ENCODE peak calls at places on chromosomes 13 and 19, in ten cellular contexts. One of them, this sample, is unnamed.

GRCh38 chr19:3672993-3673392 is 27.3 kb downstream of the PIP5K1C start:
- DNase-seq in naive thymus-derived CD4-positive, alpha-beta T cell: no peak
- DNase-seq in heart right ventricle: no peak
- DNase-seq in right cardiac atrium: no peak
- DNase-seq in left colon: no peak
- DNase-seq in tibial nerve: no peak
- DNase-seq in left cardiac atrium: no peak
- DNase-seq in fibroblast of villous mesenchyme: no peak
- DNase-seq in AG09319: no peak
- DNase-seq in AG09309: no peak
- DNase-seq in this sample: no peak

GRCh38 chr13:76326343-76326742 is 559.9 kb downstream of the KCTD12 start:
- DNase-seq in naive thymus-derived CD4-positive, alpha-beta T cell: no peak
- DNase-seq in heart right ventricle: no peak
- DNase-seq in right cardiac atrium: no peak
- DNase-seq in left colon: no peak
- DNase-seq in tibial nerve: no peak
- DNase-seq in left cardiac atrium: no peak
- DNase-seq in fibroblast of villous mesenchyme: no peak
- DNase-seq in AG09319: no peak
- DNase-seq in AG09309: no peak
- DNase-seq in this sample: no peak

GRCh38 chr19:18478545-18479311 is 40.8 kb upstream of the ISYNA1 start:
- DNase-seq in naive thymus-derived CD4-positive, alpha-beta T cell: no peak
- DNase-seq in heart right ventricle: peak
- DNase-seq in right cardiac atrium: peak
- DNase-seq in left colon: peak
- DNase-seq in tibial nerve: peak
- DNase-seq in left cardiac atrium: peak
- DNase-seq in fibroblast of villous mesenchyme: peak
- DNase-seq in AG09319: peak
- DNase-seq in AG09309: peak
- DNase-seq in this sample: peak

GRCh38 chr13:109734002-109734785 is 52.2 kb downstream of the IRS2 start:
- DNase-seq in naive thymus-derived CD4-positive, alpha-beta T cell: no peak
- DNase-seq in heart right ventricle: no peak
- DNase-seq in right cardiac atrium: no peak
- DNase-seq in left colon: no peak
- DNase-seq in tibial nerve: no peak
- DNase-seq in left cardiac atrium: no peak
- DNase-seq in fibroblast of villous mesenchyme: no peak
- DNase-seq in AG09319: no peak
- DNase-seq in AG09309: no peak
- DNase-seq in this sample: no peak

GRCh38 chr19:38210458-38210987 is 13.5 kb downstream of the DPF1 start:
- DNase-seq in naive thymus-derived CD4-positive, alpha-beta T cell: no peak
- DNase-seq in heart right ventricle: peak
- DNase-seq in right cardiac atrium: peak
- DNase-seq in left colon: no peak
- DNase-seq in tibial nerve: no peak
- DNase-seq in left cardiac atrium: peak
- DNase-seq in fibroblast of villous mesenchyme: peak
- DNase-seq in AG09319: no peak
- DNase-seq in AG09309: no peak
- DNase-seq in this sample: no peak

GRCh38 chr19:44813331-44814131 is 4.6 kb downstream of the BCAM start:
- DNase-seq in naive thymus-derived CD4-positive, alpha-beta T cell: no peak
- DNase-seq in heart right ventricle: no peak
- DNase-seq in right cardiac atrium: no peak
- DNase-seq in left colon: no peak
- DNase-seq in tibial nerve: no peak
- DNase-seq in left cardiac atrium: no peak
- DNase-seq in fibroblast of villous mesenchyme: no peak
- DNase-seq in AG09319: no peak
- DNase-seq in AG09309: no peak
- DNase-seq in this sample: no peak

GRCh38 chr13:43397110-43397509 is 373.7 kb downstream of the DNAJC15 start:
- DNase-seq in naive thymus-derived CD4-positive, alpha-beta T cell: no peak
- DNase-seq in heart right ventricle: no peak
- DNase-seq in right cardiac atrium: no peak
- DNase-seq in left colon: no peak
- DNase-seq in tibial nerve: no peak
- DNase-seq in left cardiac atrium: no peak
- DNase-seq in fibroblast of villous mesenchyme: no peak
- DNase-seq in AG09319: no peak
- DNase-seq in AG09309: no peak
- DNase-seq in this sample: no peak

GRCh38 chr13:80551650-80552497 is 210.9 kb upstream of the SPRY2 start:
- DNase-seq in naive thymus-derived CD4-positive, alpha-beta T cell: no peak
- DNase-seq in heart right ventricle: no peak
- DNase-seq in right cardiac atrium: no peak
- DNase-seq in left colon: no peak
- DNase-seq in tibial nerve: no peak
- DNase-seq in left cardiac atrium: no peak
- DNase-seq in fibroblast of villous mesenchyme: no peak
- DNase-seq in AG09319: no peak
- DNase-seq in AG09309: no peak
- DNase-seq in this sample: no peak

GRCh38 chr19:56836059-56836458 is 4.5 kb downstream of the PEG3 start:
- DNase-seq in naive thymus-derived CD4-positive, alpha-beta T cell: no peak
- DNase-seq in heart right ventricle: no peak
- DNase-seq in right cardiac atrium: no peak
- DNase-seq in left colon: no peak
- DNase-seq in tibial nerve: no peak
- DNase-seq in left cardiac atrium: no peak
- DNase-seq in fibroblast of villous mesenchyme: no peak
- DNase-seq in AG09319: no peak
- DNase-seq in AG09309: no peak
- DNase-seq in this sample: no peak

GRCh38 chr19:2549701-2550191 is 73.8 kb downstream of the GADD45B start:
- DNase-seq in naive thymus-derived CD4-positive, alpha-beta T cell: no peak
- DNase-seq in heart right ventricle: peak
- DNase-seq in right cardiac atrium: peak
- DNase-seq in left colon: peak
- DNase-seq in tibial nerve: peak
- DNase-seq in left cardiac atrium: peak
- DNase-seq in fibroblast of villous mesenchyme: peak
- DNase-seq in AG09319: peak
- DNase-seq in AG09309: peak
- DNase-seq in this sample: no peak

GRCh38 chr13:112730157-112730671 is 40.4 kb downstream of the ATP11A start:
- DNase-seq in naive thymus-derived CD4-positive, alpha-beta T cell: no peak
- DNase-seq in heart right ventricle: no peak
- DNase-seq in right cardiac atrium: peak
- DNase-seq in left colon: no peak
- DNase-seq in tibial nerve: no peak
- DNase-seq in left cardiac atrium: peak
- DNase-seq in fibroblast of villous mesenchyme: peak
- DNase-seq in AG09319: no peak
- DNase-seq in AG09309: no peak
- DNase-seq in this sample: no peak

GRCh38 chr19:58584498-58585441 is 11.6 kb upstream of the MZF1 start:
- DNase-seq in naive thymus-derived CD4-positive, alpha-beta T cell: no peak
- DNase-seq in heart right ventricle: no peak
- DNase-seq in right cardiac atrium: no peak
- DNase-seq in left colon: no peak
- DNase-seq in tibial nerve: no peak
- DNase-seq in left cardiac atrium: no peak
- DNase-seq in fibroblast of villous mesenchyme: no peak
- DNase-seq in AG09319: no peak
- DNase-seq in AG09309: no peak
- DNase-seq in this sample: no peak

GRCh38 chr13:93857126-93857525 is 622.4 kb downstream of the DCT start:
- DNase-seq in naive thymus-derived CD4-positive, alpha-beta T cell: no peak
- DNase-seq in heart right ventricle: no peak
- DNase-seq in right cardiac atrium: no peak
- DNase-seq in left colon: no peak
- DNase-seq in tibial nerve: no peak
- DNase-seq in left cardiac atrium: no peak
- DNase-seq in fibroblast of villous mesenchyme: no peak
- DNase-seq in AG09319: no peak
- DNase-seq in AG09309: no peak
- DNase-seq in this sample: no peak

GRCh38 chr19:932647-933552 is 7.1 kb downstream of the ARID3A start:
- DNase-seq in naive thymus-derived CD4-positive, alpha-beta T cell: peak
- DNase-seq in heart right ventricle: peak
- DNase-seq in right cardiac atrium: peak
- DNase-seq in left colon: peak
- DNase-seq in tibial nerve: peak
- DNase-seq in left cardiac atrium: peak
- DNase-seq in fibroblast of villous mesenchyme: peak
- DNase-seq in AG09319: peak
- DNase-seq in AG09309: peak
- DNase-seq in this sample: no peak

GRCh38 chr13:98147521-98147920 is 4.6 kb downstream of the FARP1 start:
- DNase-seq in naive thymus-derived CD4-positive, alpha-beta T cell: no peak
- DNase-seq in heart right ventricle: no peak
- DNase-seq in right cardiac atrium: no peak
- DNase-seq in left colon: no peak
- DNase-seq in tibial nerve: no peak
- DNase-seq in left cardiac atrium: no peak
- DNase-seq in fibroblast of villous mesenchyme: no peak
- DNase-seq in AG09319: no peak
- DNase-seq in AG09309: no peak
- DNase-seq in this sample: no peak

GRCh38 chr19:10142701-10143375 is 23.1 kb upstream of the EIF3G start:
- DNase-seq in naive thymus-derived CD4-positive, alpha-beta T cell: peak
- DNase-seq in heart right ventricle: no peak
- DNase-seq in right cardiac atrium: no peak
- DNase-seq in left colon: peak
- DNase-seq in tibial nerve: no peak
- DNase-seq in left cardiac atrium: no peak
- DNase-seq in fibroblast of villous mesenchyme: no peak
- DNase-seq in AG09319: no peak
- DNase-seq in AG09309: no peak
- DNase-seq in this sample: no peak

GRCh38 chr13:106533940-106534843 is 1.3 kb downstream of the EFNB2 start:
- DNase-seq in naive thymus-derived CD4-positive, alpha-beta T cell: peak
- DNase-seq in heart right ventricle: peak
- DNase-seq in right cardiac atrium: peak
- DNase-seq in left colon: peak
- DNase-seq in tibial nerve: peak
- DNase-seq in left cardiac atrium: peak
- DNase-seq in fibroblast of villous mesenchyme: peak
- DNase-seq in AG09319: no peak
- DNase-seq in AG09309: no peak
- DNase-seq in this sample: no peak

GRCh38 chr19:441213-441823 is 19.5 kb downstream of the SHC2 start:
- DNase-seq in naive thymus-derived CD4-positive, alpha-beta T cell: no peak
- DNase-seq in heart right ventricle: no peak
- DNase-seq in right cardiac atrium: no peak
- DNase-seq in left colon: no peak
- DNase-seq in tibial nerve: no peak
- DNase-seq in left cardiac atrium: peak
- DNase-seq in fibroblast of villous mesenchyme: no peak
- DNase-seq in AG09319: no peak
- DNase-seq in AG09309: no peak
- DNase-seq in this sample: no peak

GRCh38 chr19:41294393-41294792 is 15.6 kb upstream of the CCDC97 start:
- DNase-seq in naive thymus-derived CD4-positive, alpha-beta T cell: no peak
- DNase-seq in heart right ventricle: no peak
- DNase-seq in right cardiac atrium: no peak
- DNase-seq in left colon: no peak
- DNase-seq in tibial nerve: no peak
- DNase-seq in left cardiac atrium: no peak
- DNase-seq in fibroblast of villous mesenchyme: no peak
- DNase-seq in AG09319: no peak
- DNase-seq in AG09309: no peak
- DNase-seq in this sample: no peak

GRCh38 chr13:110644892-110645521 is 29.7 kb downstream of the NAXD start:
- DNase-seq in naive thymus-derived CD4-positive, alpha-beta T cell: peak
- DNase-seq in heart right ventricle: peak
- DNase-seq in right cardiac atrium: peak
- DNase-seq in left colon: peak
- DNase-seq in tibial nerve: no peak
- DNase-seq in left cardiac atrium: peak
- DNase-seq in fibroblast of villous mesenchyme: peak
- DNase-seq in AG09319: peak
- DNase-seq in AG09309: peak
- DNase-seq in this sample: peak

GRCh38 chr13:27334774-27335490 is 64.3 kb downstream of the RASL11A start:
- DNase-seq in naive thymus-derived CD4-positive, alpha-beta T cell: no peak
- DNase-seq in heart right ventricle: no peak
- DNase-seq in right cardiac atrium: no peak
- DNase-seq in left colon: no peak
- DNase-seq in tibial nerve: no peak
- DNase-seq in left cardiac atrium: no peak
- DNase-seq in fibroblast of villous mesenchyme: peak
- DNase-seq in AG09319: no peak
- DNase-seq in AG09309: no peak
- DNase-seq in this sample: no peak

GRCh38 chr19:1177322-1178114 is 3.5 kb upstream of the SBNO2 start:
- DNase-seq in naive thymus-derived CD4-positive, alpha-beta T cell: no peak
- DNase-seq in heart right ventricle: no peak
- DNase-seq in right cardiac atrium: no peak
- DNase-seq in left colon: no peak
- DNase-seq in tibial nerve: no peak
- DNase-seq in left cardiac atrium: no peak
- DNase-seq in fibroblast of villous mesenchyme: peak
- DNase-seq in AG09319: peak
- DNase-seq in AG09309: peak
- DNase-seq in this sample: no peak

GRCh38 chr19:6150289-6150688 is 14.8 kb downstream of the ACSBG2 start:
- DNase-seq in naive thymus-derived CD4-positive, alpha-beta T cell: no peak
- DNase-seq in heart right ventricle: no peak
- DNase-seq in right cardiac atrium: no peak
- DNase-seq in left colon: no peak
- DNase-seq in tibial nerve: no peak
- DNase-seq in left cardiac atrium: no peak
- DNase-seq in fibroblast of villous mesenchyme: peak
- DNase-seq in AG09319: no peak
- DNase-seq in AG09309: no peak
- DNase-seq in this sample: no peak

GRCh38 chr19:8149261-8150094 is at the start of gene FBN3:
- DNase-seq in naive thymus-derived CD4-positive, alpha-beta T cell: peak
- DNase-seq in heart right ventricle: no peak
- DNase-seq in right cardiac atrium: no peak
- DNase-seq in left colon: no peak
- DNase-seq in tibial nerve: no peak
- DNase-seq in left cardiac atrium: no peak
- DNase-seq in fibroblast of villous mesenchyme: no peak
- DNase-seq in AG09319: no peak
- DNase-seq in AG09309: no peak
- DNase-seq in this sample: no peak

GRCh38 chr19:53768401-53768800 is 55.7 kb downstream of the NLRP12 start:
- DNase-seq in naive thymus-derived CD4-positive, alpha-beta T cell: no peak
- DNase-seq in heart right ventricle: no peak
- DNase-seq in right cardiac atrium: no peak
- DNase-seq in left colon: no peak
- DNase-seq in tibial nerve: no peak
- DNase-seq in left cardiac atrium: no peak
- DNase-seq in fibroblast of villous mesenchyme: no peak
- DNase-seq in AG09319: no peak
- DNase-seq in AG09309: no peak
- DNase-seq in this sample: no peak

GRCh38 chr19:49149652-49150105 is 5.5 kb downstream of the HRC start:
- DNase-seq in naive thymus-derived CD4-positive, alpha-beta T cell: no peak
- DNase-seq in heart right ventricle: peak
- DNase-seq in right cardiac atrium: peak
- DNase-seq in left colon: peak
- DNase-seq in tibial nerve: peak
- DNase-seq in left cardiac atrium: peak
- DNase-seq in fibroblast of villous mesenchyme: peak
- DNase-seq in AG09319: no peak
- DNase-seq in AG09309: peak
- DNase-seq in this sample: no peak

GRCh38 chr13:75876371-75877050 is 240.4 kb downstream of the LMO7 start:
- DNase-seq in naive thymus-derived CD4-positive, alpha-beta T cell: peak
- DNase-seq in heart right ventricle: no peak
- DNase-seq in right cardiac atrium: no peak
- DNase-seq in left colon: peak
- DNase-seq in tibial nerve: peak
- DNase-seq in left cardiac atrium: peak
- DNase-seq in fibroblast of villous mesenchyme: peak
- DNase-seq in AG09319: peak
- DNase-seq in AG09309: no peak
- DNase-seq in this sample: peak

GRCh38 chr19:13920940-13921744 is 15.1 kb downstream of the CC2D1A start:
- DNase-seq in naive thymus-derived CD4-positive, alpha-beta T cell: peak
- DNase-seq in heart right ventricle: no peak
- DNase-seq in right cardiac atrium: no peak
- DNase-seq in left colon: no peak
- DNase-seq in tibial nerve: peak
- DNase-seq in left cardiac atrium: no peak
- DNase-seq in fibroblast of villous mesenchyme: peak
- DNase-seq in AG09319: no peak
- DNase-seq in AG09309: no peak
- DNase-seq in this sample: no peak

This sample was measured in GM18507.